ENCODE peak calls at places on chromosome 5, in eight cellular contexts. U is A549, V is IMR-90, T is GM12878, G is K562, B is WTC11, M is HepG2, N is SK-N-SH. H is an unnamed sample.
A peak's percentile ranks its signal among the peaks of the same experiment; 100 is the strongest.

GRCh38 chr5:56078675-56079500 is 84.1 kb upstream of the IL6ST start:
- DNase-seq in U (no peak), V (peak; percentile 41), T (no peak), G (no peak), B (no peak), M (peak; percentile 77), N (no peak), H (no peak)

GRCh38 chr5:166979576-166979975 is 1311.9 kb upstream of the WWC1 start:
- DNase-seq in U (no peak), V (no peak), T (no peak), G (no peak), B (no peak), M (no peak), N (no peak), H (no peak)

GRCh38 chr5:104843822-104844221 is 1281.2 kb upstream of the NUDT12 start:
- DNase-seq in U (no peak), V (no peak), T (no peak), G (peak; percentile 4), B (no peak), M (no peak), N (no peak), H (no peak)

GRCh38 chr5:113153512-113154097 is 177.0 kb downstream of the DCP2 start:
- DNase-seq in U (no peak), V (peak; percentile 59), T (no peak), G (no peak), B (no peak), M (no peak), N (no peak), H (no peak)

GRCh38 chr5:174618589-174618988 is 105.8 kb upstream of the MSX2 start:
- DNase-seq in U (no peak), V (no peak), T (no peak), G (no peak), B (no peak), M (no peak), N (peak; percentile 69), H (no peak)

GRCh38 chr5:71873202-71873601 is 154.1 kb downstream of the CARTPT start:
- DNase-seq in U (no peak), V (no peak), T (no peak), G (no peak), B (no peak), M (no peak), N (no peak), H (no peak)

GRCh38 chr5:1414311-1415058 is 30.8 kb downstream of the SLC6A3 start:
- DNase-seq in U (no peak), V (no peak), T (no peak), G (peak; percentile 15), B (no peak), M (no peak), N (peak; percentile 75), H (no peak)

GRCh38 chr5:5270958-5271605 is 131.0 kb downstream of the ADAMTS16 start:
- DNase-seq in U (peak; percentile 82), V (peak; percentile 40), T (no peak), G (peak; percentile 9), B (peak; percentile 74), M (peak; percentile 6), N (peak; percentile 88), H (no peak)

GRCh38 chr5:120778491-120779293 is 314.6 kb downstream of the PRR16 start:
- DNase-seq in U (no peak), V (peak; percentile 87), T (no peak), G (no peak), B (no peak), M (no peak), N (no peak), H (no peak)

GRCh38 chr5:153752890-153753289 is 262.4 kb downstream of the GRIA1 start:
- DNase-seq in U (no peak), V (no peak), T (no peak), G (no peak), B (no peak), M (no peak), N (no peak), H (no peak)

DNA sequence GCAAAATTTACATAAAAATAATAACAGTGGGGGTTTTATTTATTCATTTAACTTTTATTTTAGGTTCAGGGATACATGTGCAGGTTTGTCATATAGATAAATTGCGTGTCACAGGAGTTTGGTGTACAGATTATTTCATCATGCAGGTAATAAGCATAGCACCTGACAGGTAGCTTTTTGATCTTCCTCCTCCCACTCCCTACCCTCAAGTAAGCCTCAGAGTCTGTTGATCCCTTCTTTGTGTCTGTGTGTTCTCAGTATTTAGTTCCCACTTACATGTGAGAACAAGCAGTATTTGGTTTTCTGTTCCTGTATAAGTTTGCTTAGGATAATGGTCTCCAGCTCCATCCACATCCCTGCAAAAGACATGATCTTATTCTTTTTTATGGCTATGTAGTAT is 240.3 kb downstream of the KIAA0825 start:
- DNase-seq in U (no peak), V (no peak), T (no peak), G (no peak), B (no peak), M (no peak), N (no peak), H (no peak)
- TF ChIP-seq USF2 in U (no peak), V (no peak), T (no peak), G (no peak), B (no peak), M (no peak), N (no peak), H (no peak)

GRCh38 chr5:33491941-33492340 is 51.2 kb downstream of the TARS1 start:
- DNase-seq in U (no peak), V (peak; percentile 56), T (no peak), G (no peak), B (no peak), M (peak; percentile 2), N (no peak), H (no peak)

GRCh38 chr5:33490071-33490665 is 49.4 kb downstream of the TARS1 start:
- DNase-seq in U (no peak), V (no peak), T (no peak), G (no peak), B (no peak), M (no peak), N (no peak), H (no peak)

GRCh38 chr5:33489481-33490067 is 48.8 kb downstream of the TARS1 start:
- DNase-seq in U (no peak), V (no peak), T (no peak), G (no peak), B (no peak), M (no peak), N (no peak), H (no peak)

GRCh38 chr5:33488558-33489355 is 48.0 kb downstream of the TARS1 start:
- DNase-seq in U (no peak), V (no peak), T (no peak), G (no peak), B (no peak), M (no peak), N (no peak), H (no peak)

GRCh38 chr5:33487256-33487655 is 46.5 kb downstream of the TARS1 start:
- DNase-seq in U (no peak), V (no peak), T (no peak), G (no peak), B (no peak), M (no peak), N (no peak), H (no peak)
- TF ChIP-seq USF2 in U (no peak), V (no peak), T (no peak), G (no peak), B (no peak), M (no peak), N (no peak), H (no peak)

GRCh38 chr5:17880869-17881268 is 246.6 kb downstream of the TAF11L14 start:
- DNase-seq in U (no peak), V (no peak), T (no peak), G (no peak), B (no peak), M (no peak), N (no peak), H (no peak)

GRCh38 chr5:17878541-17878940 is 244.3 kb downstream of the TAF11L14 start:
- DNase-seq in U (no peak), V (no peak), T (no peak), G (no peak), B (no peak), M (no peak), N (no peak), H (no peak)

GRCh38 chr5:17888155-17888554 is 253.9 kb downstream of the TAF11L14 start:
- DNase-seq in U (no peak), V (no peak), T (no peak), G (no peak), B (no peak), M (no peak), N (no peak), H (no peak)

GRCh38 chr5:17879276-17879675 is 245.0 kb downstream of the TAF11L14 start:
- DNase-seq in U (no peak), V (no peak), T (no peak), G (no peak), B (no peak), M (no peak), N (no peak), H (no peak)

DNA sequence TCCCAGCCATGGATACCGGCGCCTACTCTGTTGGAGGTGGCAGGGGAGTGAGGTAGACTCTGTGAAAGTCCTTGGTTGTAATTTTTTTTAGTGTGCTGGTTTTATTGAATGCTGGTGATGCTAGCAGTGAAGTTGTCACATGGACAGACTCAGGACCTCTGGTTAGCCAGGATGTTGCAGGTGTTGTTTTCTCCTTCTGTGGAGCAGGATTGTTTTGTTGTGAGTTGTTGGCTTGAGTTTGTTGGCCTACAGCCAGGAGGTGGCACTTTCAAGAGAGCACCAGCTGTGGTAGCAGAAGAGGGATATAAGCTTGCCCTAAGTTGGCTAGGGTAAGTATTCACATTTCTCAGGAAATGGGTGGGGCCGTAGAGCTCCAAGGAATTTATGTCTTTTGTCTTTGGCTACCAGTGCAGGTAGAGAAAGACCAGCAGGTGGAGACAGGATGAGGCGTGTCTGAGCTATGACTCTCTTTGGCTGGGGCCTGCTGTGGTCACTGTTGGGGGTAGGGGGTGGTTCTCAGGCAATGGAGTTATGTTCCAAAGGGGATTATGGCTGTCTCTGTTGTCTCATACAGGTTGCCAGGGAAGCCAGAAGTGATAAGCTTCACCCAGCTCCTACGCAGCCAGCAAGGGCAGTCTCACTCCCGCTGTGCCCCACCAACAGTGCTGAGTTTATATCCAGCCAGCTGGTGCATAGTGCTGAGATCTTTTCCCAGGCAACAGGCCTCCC is 248.7 kb downstream of the TAF11L14 start:
- DNase-seq in U (no peak), V (no peak), T (no peak), G (no peak), B (peak; percentile 38), M (no peak), N (no peak), H (peak; percentile 47)
- TF ChIP-seq USF2 in U (no peak), V (no peak), T (no peak), G (no peak), B (no peak), M (no peak), N (no peak), H (no peak)

GRCh38 chr5:151065609-151066008 is 15.2 kb downstream of the TNIP1 start:
- DNase-seq in U (no peak), V (no peak), T (no peak), G (no peak), B (no peak), M (no peak), N (no peak), H (no peak)

GRCh38 chr5:151068571-151069197 is 12.2 kb downstream of the TNIP1 start:
- DNase-seq in U (no peak), V (peak; percentile 32), T (no peak), G (no peak), B (no peak), M (no peak), N (no peak), H (no peak)

GRCh38 chr5:151068189-151068570 is 12.7 kb downstream of the TNIP1 start:
- DNase-seq in U (no peak), V (peak; percentile 53), T (no peak), G (no peak), B (no peak), M (no peak), N (no peak), H (no peak)

GRCh38 chr5:151067632-151068031 is 13.2 kb downstream of the TNIP1 start:
- DNase-seq in U (no peak), V (no peak), T (no peak), G (no peak), B (no peak), M (no peak), N (no peak), H (no peak)

GRCh38 chr5:151066920-151067319 is 13.9 kb downstream of the TNIP1 start:
- DNase-seq in U (no peak), V (no peak), T (no peak), G (no peak), B (no peak), M (no peak), N (no peak), H (no peak)
- TF ChIP-seq USF2 in U (no peak), V (no peak), T (no peak), G (no peak), B (no peak), M (no peak), N (no peak), H (no peak)

H was measured in H1.